ENCODE peak calls at places on chromosomes 3 and 15, in five cellular contexts. J is activated effector memory CD4-positive, alpha-beta T cell treated with anti-CD3 and anti-CD28 coated beads, Interleukin-2, amount 50 U/mL, for 16 hours; W is endothelial cell; D is hypothalamus; O is WTC11. A is an unnamed sample.

GRCh38 chr3:132417695-132418520 is 606 bp downstream of the DNAJC13 start:
- DNase-seq in J (peak), D (no peak), W (peak), O (peak), A (peak)

GRCh38 chr15:79329186-79329611 is 18.3 kb downstream of the TMED3 start:
- DNase-seq in J (no peak), W (no peak), D (no peak), O (no peak), A (peak)

GRCh38 chr3:167886690-167887089 is 151.2 kb downstream of the SERPINI1 start:
- DNase-seq in J (no peak), O (no peak), W (no peak), D (no peak), A (no peak)

GRCh38 chr3:189122526-189123205 is 49.1 kb upstream of the TPRG1 start:
- DNase-seq in W (no peak), O (no peak), D (no peak), J (no peak), A (no peak)

GRCh38 chr3:11335056-11335608 is 62.9 kb downstream of the ATG7 start:
- DNase-seq in O (no peak), J (no peak), D (no peak), W (peak), A (peak)

GRCh38 chr3:98199020-98199419 is 32.5 kb downstream of the OR5H15 start:
- DNase-seq in D (no peak), J (no peak), W (no peak), O (no peak), A (no peak)

GRCh38 chr3:161275919-161276318 is 54.8 kb downstream of the NMD3 start:
- DNase-seq in D (no peak), W (no peak), O (no peak), J (no peak), A (no peak)

GRCh38 chr3:71607364-71607763 is 23.8 kb upstream of the FOXP1 start:
- DNase-seq in O (no peak), J (no peak), D (no peak), W (no peak), A (no peak)

A was measured in HFFc6.